ENCODE peak calls at places on chromosomes 2 and 18, in eight cellular contexts. I is ACHN; Y is PC-9; K is activated CD8-positive, alpha-beta memory T cell treated with anti-CD3 and anti-CD28 coated beads for 48 hours; U is LoVo; D is G401; S is caudate nucleus; Z is naive thymus-derived CD8-positive, alpha-beta T cell. R is an unnamed sample.
A peak's percentile ranks its signal among the peaks of the same experiment; 100 is the strongest.

GRCh38 chr2:35510641-35511040 is 844.9 kb upstream of the CRIM1 start:
- DNase-seq in I (no peak), Y (no peak), K (no peak), U (no peak), D (no peak), S (no peak), Z (no peak), R (no peak)

GRCh38 chr2:215002500-215002899 is 135.9 kb downstream of the ABCA12 start:
- DNase-seq in I (peak; percentile 46), Y (no peak), K (no peak), U (peak; percentile 23), D (peak; percentile 24), S (peak; percentile 1), Z (no peak), R (no peak)

GRCh38 chr2:193480187-193480586 is 1285.5 kb upstream of the TMEFF2 start:
- DNase-seq in I (no peak), Y (no peak), K (no peak), U (no peak), D (no peak), S (no peak), Z (no peak), R (no peak)

GRCh38 chr2:225270861-225271260 is 128.6 kb upstream of the NYAP2 start:
- DNase-seq in I (peak; percentile 73), Y (peak; percentile 52), K (no peak), U (peak; percentile 80), D (peak; percentile 6), S (no peak), Z (no peak), R (peak; percentile 6)

GRCh38 chr2:236479814-236480213 is 89.8 kb upstream of the ACKR3 start:
- DNase-seq in I (no peak), Y (no peak), K (no peak), U (no peak), D (no peak), S (no peak), Z (no peak), R (no peak)

GRCh38 chr2:119730598-119731278 is 29.0 kb upstream of the PTPN4 start:
- DNase-seq in I (no peak), Y (no peak), K (no peak), U (no peak), D (no peak), S (no peak), Z (no peak), R (no peak)

GRCh38 chr2:234911271-234911670 is 40.5 kb upstream of the SH3BP4 start:
- DNase-seq in I (peak; percentile 33), Y (peak; percentile 89), K (no peak), U (no peak), D (no peak), S (no peak), Z (no peak), R (no peak)

GRCh38 chr2:127080226-127080940 is 26.6 kb downstream of the BIN1 start:
- DNase-seq in I (no peak), Y (no peak), K (peak; percentile 46), U (no peak), D (no peak), S (no peak), Z (no peak), R (no peak)

GRCh38 chr18:76713432-76713831 is 108.9 kb upstream of the ZNF236 start:
- DNase-seq in I (no peak), Y (no peak), K (no peak), U (no peak), D (no peak), S (no peak), Z (no peak), R (no peak)

GRCh38 chr2:233976690-233977294 is 59.6 kb downstream of the TRPM8 start:
- DNase-seq in I (peak; percentile 91), Y (peak; percentile 94), K (no peak), U (peak; percentile 62), D (peak; percentile 93), S (no peak), Z (no peak), R (peak; percentile 81)

GRCh38 chr18:39946623-39947061 is 2008.4 kb upstream of the PIK3C3 start:
- DNase-seq in I (peak; percentile 41), Y (peak; percentile 90), K (no peak), U (peak; percentile 37), D (peak; percentile 23), S (no peak), Z (no peak), R (peak; percentile 18)

GRCh38 chr2:74413001-74413698 is 8.3 kb downstream of the C2orf81 start:
- DNase-seq in I (no peak), Y (no peak), K (no peak), U (no peak), D (no peak), S (no peak), Z (no peak), R (no peak)

GRCh38 chr2:240393831-240394410 is 41.5 kb upstream of the GPC1 start:
- DNase-seq in I (no peak), Y (no peak), K (no peak), U (no peak), D (no peak), S (no peak), Z (no peak), R (no peak)

GRCh38 chr2:201250741-201251140 is 9.6 kb upstream of the CASP8 start:
- DNase-seq in I (no peak), Y (no peak), K (no peak), U (no peak), D (no peak), S (no peak), Z (no peak), R (no peak)

GRCh38 chr2:9539530-9539929 is 16.1 kb downstream of the ADAM17 start:
- DNase-seq in I (no peak), Y (no peak), K (no peak), U (no peak), D (no peak), S (no peak), Z (no peak), R (no peak)

R was measured in cerebellum.